ENCODE peak calls at places on chromosomes 16 and 17, in five cellular contexts. X is lung, Y is gastrocnemius medialis, A is ascending aorta, F is Peyer's patch. T is an unnamed sample.

GRCh38 chr17:41912925-41913324 is 5.8 kb downstream of the ACLY start:
- DNase-seq in X (no peak), A (no peak), F (no peak), Y (no peak), T (no peak)

GRCh38 chr17:56185905-56186783 is 32.9 kb downstream of the ANKFN1 start:
- DNase-seq in X (no peak), F (no peak), A (no peak), Y (no peak), T (no peak)

GRCh38 chr17:10309003-10309974 is 63.5 kb downstream of the MYH13 start:
- DNase-seq in X (no peak), F (no peak), Y (no peak), A (no peak), T (no peak)

GRCh38 chr16:26391833-26392232 is 674.9 kb upstream of the C16orf82 start:
- DNase-seq in A (no peak), X (no peak), Y (no peak), F (no peak), T (no peak)

GRCh38 chr17:78707016-78707415 is 75.1 kb downstream of the CYTH1 start:
- DNase-seq in Y (no peak), F (no peak), X (no peak), A (no peak), T (no peak)

GRCh38 chr17:37476431-37477130 is 13.1 kb upstream of the DUSP14 start:
- DNase-seq in F (no peak), X (no peak), A (no peak), Y (peak; percentile 40), T (peak; percentile 59)

GRCh38 chr17:64309710-64310109 is 46.6 kb upstream of the TEX2 start:
- DNase-seq in X (no peak), Y (no peak), A (no peak), F (no peak), T (no peak)

GRCh38 chr17:38982858-38983746 is 15.9 kb upstream of the FBXO47 start:
- DNase-seq in A (no peak), Y (peak; percentile 17), F (peak; percentile 40), X (no peak), T (peak; percentile 63)

GRCh38 chr17:34598161-34598776 is 18.9 kb downstream of the TMEM132E start:
- DNase-seq in A (no peak), X (no peak), F (no peak), Y (no peak), T (no peak)

GRCh38 chr17:16442594-16443389 is 27.4 kb downstream of the TRPV2 start:
- DNase-seq in F (no peak), A (no peak), X (no peak), Y (no peak), T (no peak)

GRCh38 chr16:19601083-19601976 is 45.8 kb downstream of the VPS35L start:
- DNase-seq in Y (no peak), F (no peak), A (no peak), X (no peak), T (no peak)

GRCh38 chr16:74852500-74852875 is 77.9 kb upstream of the FA2H start:
- DNase-seq in Y (no peak), F (no peak), A (no peak), X (no peak), T (no peak)

GRCh38 chr16:10940501-10941079 is 1.7 kb downstream of the DEXI start:
- DNase-seq in Y (peak; percentile 85), X (no peak), A (no peak), F (no peak), T (no peak)

GRCh38 chr16:67528222-67528869 is at the start of gene RIPOR1:
- DNase-seq in A (no peak), X (no peak), F (peak; percentile 53), Y (no peak), T (peak; percentile 61)

GRCh38 chr17:39636927-39637736 is at the start of gene STARD3:
- DNase-seq in Y (peak; percentile 84), X (peak; percentile 91), F (peak; percentile 91), A (peak; percentile 63), T (peak; percentile 92)

GRCh38 chr17:38584350-38584925 is 21.3 kb downstream of the SRCIN1 start:
- DNase-seq in F (peak; percentile 52), X (peak; percentile 55), A (no peak), Y (peak; percentile 10), T (no peak)

GRCh38 chr17:57294629-57295501 is 38.5 kb downstream of the MSI2 start:
- DNase-seq in A (no peak), X (no peak), Y (peak; percentile 79), F (no peak), T (peak; percentile 35)

GRCh38 chr17:40310882-40311391 is 2.0 kb downstream of the RARA start:
- DNase-seq in X (no peak), A (no peak), Y (no peak), F (no peak), T (no peak)

GRCh38 chr17:26818736-26819135 is 475.2 kb upstream of the WSB1 start:
- DNase-seq in A (no peak), F (no peak), X (no peak), Y (no peak), T (no peak)

GRCh38 chr16:31215287-31216115 is 1.4 kb downstream of the PYDC1 start:
- DNase-seq in F (no peak), A (no peak), Y (peak; percentile 60), X (peak; percentile 56), T (peak; percentile 77)

GRCh38 chr16:65657556-65657955 is 535.7 kb upstream of the CDH11 start:
- DNase-seq in F (no peak), X (no peak), Y (no peak), A (no peak), T (no peak)

GRCh38 chr16:68091604-68092261 is 6.6 kb downstream of the NFATC3 start:
- DNase-seq in F (no peak), A (no peak), Y (peak; percentile 70), X (no peak), T (no peak)

GRCh38 chr16:75555213-75555706 is 792 bp downstream of the TMEM231 start:
- DNase-seq in A (peak; percentile 29), F (peak; percentile 44), X (peak; percentile 84), Y (peak; percentile 60), T (peak; percentile 95)

GRCh38 chr16:22397459-22397858 is 23.0 kb upstream of the CDR2 start:
- DNase-seq in A (no peak), X (peak; percentile 30), Y (no peak), F (no peak), T (no peak)

GRCh38 chr17:42251115-42251514 is 25.1 kb downstream of the STAT5B start:
- DNase-seq in F (no peak), A (no peak), Y (no peak), X (no peak), T (peak; percentile 15)

GRCh38 chr17:9371019-9371418 is 204.6 kb downstream of the STX8 start:
- DNase-seq in F (no peak), X (no peak), Y (no peak), A (no peak), T (no peak)

GRCh38 chr16:2715519-2715918 is 4.5 kb downstream of the PRSS27 start:
- DNase-seq in Y (no peak), X (peak; percentile 45), F (peak; percentile 64), A (no peak), T (peak; percentile 51)

GRCh38 chr17:81390029-81390428 is 5.2 kb upstream of the BAHCC1 start:
- DNase-seq in X (no peak), Y (no peak), F (no peak), A (no peak), T (no peak)

GRCh38 chr17:14048169-14048568 is 21.1 kb upstream of the COX10 start:
- DNase-seq in A (no peak), X (no peak), Y (no peak), F (no peak), T (peak; percentile 2)

DNA sequence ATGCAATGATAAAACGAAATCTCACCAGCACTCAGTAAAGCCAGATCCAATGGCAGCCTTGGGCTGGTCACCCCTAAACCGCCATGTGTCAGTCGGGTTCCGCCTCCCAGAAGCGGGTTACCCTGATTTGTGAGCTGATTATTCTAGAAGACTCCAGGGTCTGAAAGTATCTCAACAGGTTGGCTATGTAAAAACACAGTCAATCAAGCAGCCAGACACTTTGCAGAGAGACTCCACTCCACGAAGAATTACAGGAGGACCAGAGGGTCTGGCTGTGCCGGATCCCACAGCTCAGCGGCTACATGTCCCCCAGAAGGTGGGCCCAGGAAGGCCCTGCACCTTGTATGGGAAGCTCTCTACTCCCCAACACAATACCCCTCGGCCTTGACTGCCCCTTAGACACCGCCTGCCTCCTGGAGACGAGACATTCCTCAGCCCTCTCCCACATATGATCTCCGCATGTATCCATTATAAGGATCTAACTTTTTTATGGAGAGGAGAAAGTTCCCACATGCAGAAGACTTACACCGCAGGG is 23.3 kb downstream of the ZFHX3 start:
- DNase-seq in A (no peak), X (no peak), Y (no peak), F (no peak), T (no peak)
- H3K27me3 ChIP-seq in A (no peaks in the 10 kb centered on the region), X (no peaks in the 10 kb centered on the region), Y (no peaks in the 10 kb centered on the region), F (no peaks in the 10 kb centered on the region), T (no peaks in the 10 kb centered on the region)

GRCh38 chr16:20753727-20754126 is 10.1 kb upstream of the ACSM3 start:
- DNase-seq in A (no peak), F (no peak), X (no peak), Y (no peak), T (no peak)
- TF ChIP-seq CTCF in A (no peak), F (no peak), X (no peak), Y (no peak), T (no peak)

GRCh38 chr17:74349120-74349519 is 12.5 kb downstream of the BTBD17 start:
- DNase-seq in X (no peak), A (no peak), Y (no peak), F (no peak), T (no peak)

GRCh38 chr17:74353446-74354060 is 8.1 kb downstream of the BTBD17 start:
- DNase-seq in X (no peak), A (no peak), F (no peak), Y (no peak), T (no peak)

GRCh38 chr17:74347646-74348045 is 14.0 kb downstream of the BTBD17 start:
- DNase-seq in X (no peak), A (no peak), Y (no peak), F (no peak), T (no peak)

GRCh38 chr17:74351552-74352210 is 10.0 kb downstream of the BTBD17 start:
- DNase-seq in Y (no peak), A (no peak), X (no peak), F (no peak), T (no peak)

DNA sequence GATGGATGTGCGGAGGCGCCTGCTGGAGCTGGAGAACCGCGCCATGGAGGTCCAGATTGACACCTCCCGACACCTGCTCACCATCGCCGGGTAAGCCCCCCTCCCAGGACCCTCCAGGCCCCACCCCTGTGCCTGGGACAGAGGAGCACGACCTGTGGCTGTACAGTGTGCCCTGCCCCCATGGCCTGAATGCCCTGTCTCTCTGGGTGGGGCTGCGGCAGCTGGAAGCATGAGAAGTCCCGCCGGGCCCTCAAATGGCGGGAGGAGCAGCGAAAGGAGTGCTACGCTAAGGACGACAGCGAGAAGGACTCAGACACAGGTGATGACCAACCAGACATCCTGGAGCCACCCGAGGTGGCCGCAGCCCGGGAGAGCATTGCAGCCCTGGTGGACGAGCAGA is 11.2 kb downstream of the BTBD17 start:
- DNase-seq in A (no peak), Y (no peak), F (no peak), X (no peak), T (no peak)
- H3K27me3 ChIP-seq in A (no peaks in the 10 kb centered on the region), Y (peaks cover 52% of the 10 kb centered on the region), F (no peaks in the 10 kb centered on the region), X (peaks cover 33% of the 10 kb centered on the region), T (no peaks in the 10 kb centered on the region)

GRCh38 chr17:28381141-28381825 is 9.8 kb downstream of the SARM1 start:
- DNase-seq in A (no peak), X (peak; percentile 54), Y (no peak), F (no peak), T (peak; percentile 79)
- TF ChIP-seq CTCF in A (no peak), X (no peak), Y (no peak), F (peak; percentile 15), T (no peak)